ENCODE peak calls at places on chromosomes 11 and 22, in seven cellular contexts. One of them, this sample, is unnamed. For H3K9me3, the result is how much of the 10 kb centered on the place peaks cover.

GRCh38 chr11:15985863-15986139 is 370.5 kb downstream of the SOX6 start:
- DNase-seq in AG04450: no peak
- DNase-seq in A549: no peak
- DNase-seq in heart left ventricle: no peak
- DNase-seq in HepG2: no peak
- DNase-seq in right atrium auricular region: no peak
- DNase-seq in kidney: no peak
- DNase-seq in this sample: no peak

GRCh38 chr22:22099833-22100812 is 117.5 kb upstream of the TOP3B start:
- DNase-seq in HepG2: no peak
- DNase-seq in kidney: no peak
- DNase-seq in A549: no peak
- DNase-seq in heart left ventricle: no peak
- DNase-seq in right atrium auricular region: peak
- DNase-seq in AG04450: no peak
- DNase-seq in this sample: no peak

GRCh38 chr11:1888347-1888753 is 3.3 kb downstream of the PRR33 start:
- DNase-seq in A549: no peak
- DNase-seq in kidney: peak
- DNase-seq in AG04450: no peak
- DNase-seq in right atrium auricular region: no peak
- DNase-seq in HepG2: no peak
- DNase-seq in heart left ventricle: peak
- DNase-seq in this sample: no peak

GRCh38 chr22:37213218-37213855 is 1.1 kb upstream of the SSTR3 start:
- DNase-seq in AG04450: no peak
- DNase-seq in HepG2: no peak
- DNase-seq in kidney: peak
- DNase-seq in right atrium auricular region: no peak
- DNase-seq in A549: no peak
- DNase-seq in heart left ventricle: no peak
- DNase-seq in this sample: no peak

GRCh38 chr11:108994887-108995286 is 330.0 kb downstream of the DDX10 start:
- DNase-seq in right atrium auricular region: no peak
- DNase-seq in heart left ventricle: no peak
- DNase-seq in AG04450: no peak
- DNase-seq in kidney: no peak
- DNase-seq in A549: no peak
- DNase-seq in HepG2: no peak
- DNase-seq in this sample: no peak

GRCh38 chr22:44758354-44758969 is 6.1 kb downstream of the ARHGAP8 start:
- DNase-seq in HepG2: no peak
- DNase-seq in heart left ventricle: no peak
- DNase-seq in A549: no peak
- DNase-seq in AG04450: no peak
- DNase-seq in kidney: no peak
- DNase-seq in right atrium auricular region: no peak
- DNase-seq in this sample: no peak

GRCh38 chr11:93051181-93051580 is 81.7 kb downstream of the MTNR1B start:
- DNase-seq in kidney: no peak
- DNase-seq in HepG2: no peak
- DNase-seq in A549: no peak
- DNase-seq in AG04450: peak
- DNase-seq in heart left ventricle: no peak
- DNase-seq in right atrium auricular region: no peak
- DNase-seq in this sample: no peak

GRCh38 chr11:66188580-66188979 is 79.9 kb upstream of the RAB1B start:
- DNase-seq in A549: no peak
- DNase-seq in heart left ventricle: no peak
- DNase-seq in HepG2: no peak
- DNase-seq in kidney: no peak
- DNase-seq in right atrium auricular region: no peak
- DNase-seq in AG04450: peak
- DNase-seq in this sample: no peak

GRCh38 chr11:64722141-64723050 is 601 bp downstream of the NRXN2 start:
- DNase-seq in AG04450: no peak
- DNase-seq in heart left ventricle: peak
- DNase-seq in kidney: no peak
- DNase-seq in right atrium auricular region: no peak
- DNase-seq in HepG2: no peak
- DNase-seq in A549: no peak
- DNase-seq in this sample: no peak

GRCh38 chr11:101127699-101128570 is 1.7 kb downstream of the PGR start:
- DNase-seq in A549: no peak
- DNase-seq in AG04450: no peak
- DNase-seq in kidney: peak
- DNase-seq in right atrium auricular region: peak
- DNase-seq in HepG2: no peak
- DNase-seq in heart left ventricle: peak
- DNase-seq in this sample: peak
- H3K9me3 ChIP-seq in A549: under half
- H3K9me3 ChIP-seq in AG04450: under half
- H3K9me3 ChIP-seq in kidney: under half
- H3K9me3 ChIP-seq in right atrium auricular region: under half
- H3K9me3 ChIP-seq in HepG2: under half
- H3K9me3 ChIP-seq in heart left ventricle: under half
- H3K9me3 ChIP-seq in this sample: under half

GRCh38 chr11:73317373-73317772 is 9.3 kb downstream of the ARHGEF17 start:
- DNase-seq in kidney: peak
- DNase-seq in AG04450: no peak
- DNase-seq in HepG2: no peak
- DNase-seq in A549: no peak
- DNase-seq in heart left ventricle: peak
- DNase-seq in right atrium auricular region: no peak
- DNase-seq in this sample: peak
- H3K4me3 ChIP-seq in kidney: no peak
- H3K4me3 ChIP-seq in AG04450: no peak
- H3K4me3 ChIP-seq in HepG2: no peak
- H3K4me3 ChIP-seq in A549: no peak
- H3K4me3 ChIP-seq in heart left ventricle: no peak
- H3K4me3 ChIP-seq in right atrium auricular region: no peak
- H3K4me3 ChIP-seq in this sample: peak

DNA sequence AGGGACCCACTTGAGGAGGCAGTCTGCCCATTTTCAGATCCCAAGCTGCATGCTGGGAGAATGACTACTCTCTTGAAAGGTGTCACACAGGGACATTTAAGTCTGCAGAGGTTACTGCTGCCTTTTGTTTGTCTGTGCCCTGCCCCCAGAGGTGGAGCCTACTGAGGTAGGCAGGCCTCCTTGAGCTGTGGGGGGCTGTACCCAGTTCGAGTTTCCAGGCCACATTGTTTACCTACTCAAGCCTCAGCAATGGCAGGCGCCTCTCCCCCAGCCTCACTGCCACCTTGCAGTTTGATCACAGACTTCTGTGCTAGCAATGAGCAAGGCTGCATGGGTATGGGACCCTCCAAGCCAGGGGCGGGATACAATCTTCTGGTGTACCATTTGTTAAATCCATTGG is 126.0 kb downstream of the OR4A5 start:
- DNase-seq in kidney: no peak
- DNase-seq in right atrium auricular region: no peak
- DNase-seq in AG04450: no peak
- DNase-seq in heart left ventricle: no peak
- DNase-seq in A549: no peak
- DNase-seq in HepG2: no peak
- DNase-seq in this sample: no peak
- H3K9me3 ChIP-seq in kidney: under half
- H3K9me3 ChIP-seq in right atrium auricular region: half or more
- H3K9me3 ChIP-seq in AG04450: under half
- H3K9me3 ChIP-seq in heart left ventricle: under half
- H3K9me3 ChIP-seq in A549: under half
- H3K9me3 ChIP-seq in HepG2: half or more
- H3K9me3 ChIP-seq in this sample: under half

DNA sequence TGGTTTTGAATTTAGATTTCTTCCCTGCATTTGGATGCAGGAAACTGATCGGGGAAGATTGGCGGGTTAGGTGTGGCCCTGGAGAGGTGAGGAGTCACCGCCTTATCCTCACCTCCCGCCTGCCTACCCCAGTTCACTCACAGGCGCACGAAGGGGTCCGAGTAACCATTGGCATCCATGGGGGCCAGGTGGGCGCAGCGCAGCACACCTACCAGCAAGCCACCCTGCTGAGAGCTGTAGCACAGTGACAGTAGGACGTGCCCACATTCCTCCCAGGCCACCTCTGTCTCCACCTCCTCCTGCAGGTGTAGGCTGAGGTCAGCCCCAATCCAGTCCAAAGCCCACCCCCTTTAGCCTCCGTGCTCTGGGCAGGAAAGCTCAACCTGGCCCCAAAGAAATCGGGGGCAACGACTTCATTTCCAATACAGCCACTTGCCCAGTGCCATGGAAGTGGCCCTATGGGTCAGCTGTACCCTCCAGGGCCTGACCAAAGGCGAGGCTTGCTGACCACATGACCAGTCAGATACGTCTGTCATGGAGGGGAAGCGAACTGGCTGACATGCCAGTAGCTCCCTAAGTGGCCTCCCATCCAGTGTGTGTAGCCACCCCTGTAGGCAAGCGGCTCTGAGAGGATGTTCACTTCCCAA is 6.7 kb downstream of the NDUFV1 start:
- DNase-seq in AG04450: no peak
- DNase-seq in HepG2: no peak
- DNase-seq in kidney: no peak
- DNase-seq in heart left ventricle: peak
- DNase-seq in A549: no peak
- DNase-seq in right atrium auricular region: no peak
- DNase-seq in this sample: no peak
- H3K4me3 ChIP-seq in AG04450: no peak
- H3K4me3 ChIP-seq in HepG2: no peak
- H3K4me3 ChIP-seq in kidney: peak
- H3K4me3 ChIP-seq in heart left ventricle: no peak
- H3K4me3 ChIP-seq in A549: no peak
- H3K4me3 ChIP-seq in right atrium auricular region: peak
- H3K4me3 ChIP-seq in this sample: peak

DNA sequence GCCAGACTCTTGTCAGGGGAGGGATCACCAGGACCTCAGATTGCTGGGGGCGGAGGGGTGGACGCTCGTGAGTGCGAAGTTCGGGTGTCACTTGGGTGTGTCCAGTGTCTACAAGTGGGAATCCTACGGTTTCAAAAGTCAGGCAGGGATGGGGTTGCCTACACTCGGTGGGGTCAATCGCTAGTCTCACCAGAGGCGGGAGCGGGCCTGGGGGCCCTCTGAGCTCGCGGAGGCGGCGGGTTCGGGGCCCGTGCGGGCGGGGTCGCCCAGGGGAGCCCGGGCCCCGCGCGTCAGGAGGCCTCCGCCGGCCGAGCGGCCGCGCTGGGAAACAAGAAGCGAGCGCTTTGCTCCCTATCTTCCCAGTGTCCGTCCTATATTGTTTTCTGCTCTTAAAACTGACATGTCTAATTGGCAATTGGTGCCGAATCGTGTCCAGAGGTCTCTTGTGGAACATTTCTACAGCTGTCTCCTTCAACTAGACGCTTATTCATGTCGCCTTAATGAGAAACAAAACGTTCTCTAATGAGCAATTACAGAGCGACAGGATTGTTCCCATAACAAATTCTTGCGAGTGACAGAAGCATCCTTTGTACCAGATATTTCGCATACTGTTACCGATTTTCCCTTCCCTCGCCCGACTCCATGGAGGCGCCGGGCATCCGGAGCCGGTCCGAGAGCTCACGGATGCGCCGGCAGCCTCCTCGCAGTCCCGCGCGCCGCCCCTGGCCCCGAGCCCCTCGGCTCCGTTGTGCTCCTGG is 11.9 kb downstream of the PAX6 start:
- DNase-seq in AG04450: no peak
- DNase-seq in heart left ventricle: peak
- DNase-seq in right atrium auricular region: peak
- DNase-seq in HepG2: no peak
- DNase-seq in kidney: no peak
- DNase-seq in A549: no peak
- DNase-seq in this sample: no peak
- H3K9me3 ChIP-seq in AG04450: under half
- H3K9me3 ChIP-seq in heart left ventricle: under half
- H3K9me3 ChIP-seq in right atrium auricular region: under half
- H3K9me3 ChIP-seq in HepG2: under half
- H3K9me3 ChIP-seq in kidney: under half
- H3K9me3 ChIP-seq in A549: under half
- H3K9me3 ChIP-seq in this sample: under half

GRCh38 chr22:46057206-46057605 is 80.2 kb upstream of the WNT7B start:
- DNase-seq in AG04450: no peak
- DNase-seq in A549: no peak
- DNase-seq in heart left ventricle: no peak
- DNase-seq in HepG2: no peak
- DNase-seq in right atrium auricular region: no peak
- DNase-seq in kidney: peak
- DNase-seq in this sample: peak
- H3K4me3 ChIP-seq in AG04450: no peak
- H3K4me3 ChIP-seq in A549: no peak
- H3K4me3 ChIP-seq in heart left ventricle: peak
- H3K4me3 ChIP-seq in HepG2: no peak
- H3K4me3 ChIP-seq in right atrium auricular region: peak
- H3K4me3 ChIP-seq in kidney: peak
- H3K4me3 ChIP-seq in this sample: peak

This sample was measured in breast epithelium.